ENCODE peak calls at places on chromosomes 16 and 17, in seven cellular contexts. J is GM23248, I is ovary, D is tibial nerve, N is mucosa of descending colon, L is heart left ventricle, O is body of pancreas. P is an unnamed sample.

GRCh38 chr17:57264776-57265175 is 8.5 kb downstream of the MSI2 start:
- DNase-seq in L (no peak), D (no peak), I (no peak), N (no peak), J (no peak), O (no peak), P (no peak)

GRCh38 chr17:39235555-39236221 is 9.9 kb upstream of the STAC2 start:
- DNase-seq in I (no peak), O (no peak), J (peak; percentile 76), L (no peak), D (no peak), N (peak; percentile 35), P (no peak)

GRCh38 chr16:51410125-51410524 is 259.1 kb upstream of the SALL1 start:
- DNase-seq in L (no peak), I (no peak), J (no peak), O (no peak), N (no peak), D (no peak), P (no peak)

GRCh38 chr17:2595736-2596135 is 2.3 kb downstream of the PAFAH1B1 start:
- DNase-seq in O (no peak), J (peak; percentile 58), N (no peak), I (no peak), D (no peak), L (no peak), P (no peak)

GRCh38 chr17:16106161-16106891 is 106.7 kb downstream of the TTC19 start:
- DNase-seq in N (peak; percentile 17), D (no peak), J (peak; percentile 57), L (no peak), O (no peak), I (no peak), P (no peak)

GRCh38 chr17:31627960-31628359 is 231.1 kb downstream of the COPRS start:
- DNase-seq in O (no peak), D (no peak), L (no peak), N (no peak), J (peak; percentile 83), I (no peak), P (no peak)

GRCh38 chr16:1983544-1984346 is at the start of gene GFER:
- DNase-seq in O (peak; percentile 91), J (peak; percentile 95), D (peak; percentile 78), N (peak; percentile 89), L (peak; percentile 92), I (peak; percentile 89), P (no peak)

GRCh38 chr17:5585814-5586558 is 1.7 kb upstream of the NLRP1 start:
- DNase-seq in L (no peak), N (no peak), D (no peak), J (no peak), I (no peak), O (no peak), P (no peak)

GRCh38 chr16:50279142-50279865 is 13.0 kb downstream of the ADCY7 start:
- DNase-seq in I (peak; percentile 32), O (no peak), N (peak; percentile 76), L (peak; percentile 62), D (peak; percentile 61), J (no peak), P (no peak)

GRCh38 chr17:10744509-10745000 is 14.7 kb upstream of the TMEM220 start:
- DNase-seq in N (no peak), O (no peak), J (no peak), L (no peak), D (no peak), I (no peak), P (no peak)

GRCh38 chr16:86667035-86667434 is 88.7 kb downstream of the FOXL1 start:
- DNase-seq in J (no peak), O (no peak), D (peak; percentile 39), L (peak; percentile 50), N (no peak), I (no peak), P (no peak)

GRCh38 chr17:46733837-46734516 is 84.5 kb downstream of the WNT3 start:
- DNase-seq in L (no peak), N (no peak), D (no peak), J (peak; percentile 75), O (no peak), I (no peak), P (no peak)

DNA sequence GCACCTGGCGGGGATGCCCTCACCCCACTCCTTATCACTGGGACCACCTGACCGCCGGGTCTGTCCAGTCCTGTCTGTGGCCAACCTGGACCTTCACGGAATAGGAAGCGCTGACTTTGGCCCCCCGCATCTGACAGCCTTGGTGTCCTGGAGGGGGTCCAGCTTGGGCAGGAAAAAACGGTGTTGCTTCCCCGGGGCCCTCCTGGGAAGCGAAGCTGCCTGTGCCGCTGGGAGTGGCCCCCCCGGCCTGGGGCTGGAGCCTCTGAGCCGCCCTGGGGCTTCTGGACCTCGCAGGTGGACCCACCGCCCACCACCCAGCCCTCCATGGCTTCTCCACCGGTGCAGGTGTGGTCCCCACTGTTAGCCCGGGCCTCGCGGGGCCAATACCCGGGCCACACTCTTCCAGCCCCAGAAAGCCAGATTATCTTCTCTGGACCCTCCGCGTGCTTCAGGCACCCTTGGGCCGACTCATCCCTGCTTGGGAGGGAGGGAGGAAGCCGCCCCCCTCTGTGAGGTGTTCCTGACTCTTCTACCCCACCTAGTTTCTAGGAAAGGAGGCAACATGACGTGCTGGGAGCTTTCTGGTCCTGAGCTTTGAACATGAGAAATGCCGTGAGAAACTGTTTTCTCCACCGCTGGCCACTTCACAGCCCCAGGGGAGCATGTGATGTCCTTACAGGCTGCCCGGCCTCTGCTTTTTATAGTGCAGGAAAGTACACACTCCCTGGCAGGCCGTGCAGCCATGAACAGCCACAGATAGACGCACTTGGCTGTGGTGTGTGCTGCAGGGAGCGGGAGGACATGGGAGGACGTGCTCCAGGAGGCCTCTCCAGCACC is 1.1 kb downstream of the C1QTNF1 start:
- DNase-seq in D (no peak), N (peak; percentile 63), L (peak; percentile 89), J (peak; percentile 50), O (no peak), I (peak; percentile 60), P (no peak)
- H3K4me3 ChIP-seq in D (peak overlapping the region; percentile 74), N (no peak overlapping the region), L (peak overlapping the region; percentile 84), J (peak overlapping the region; percentile 89), O (no peak overlapping the region), I (peak overlapping the region; percentile 67), P (peak overlapping the region; percentile 79)

GRCh38 chr17:64125937-64126336 is 4.0 kb downstream of the ERN1 start:
- DNase-seq in I (no peak), D (no peak), J (peak; percentile 65), L (no peak), N (no peak), O (no peak), P (no peak)

GRCh38 chr17:64126918-64127317 is 3.0 kb downstream of the ERN1 start:
- DNase-seq in L (no peak), I (no peak), J (peak; percentile 86), D (no peak), O (no peak), N (no peak), P (no peak)

GRCh38 chr17:64128787-64129514 is 993 bp downstream of the ERN1 start:
- DNase-seq in I (peak; percentile 52), O (peak; percentile 50), L (no peak), D (peak; percentile 35), J (peak; percentile 68), N (peak; percentile 60), P (no peak)

GRCh38 chr17:64123114-64123513 is 6.8 kb downstream of the ERN1 start:
- DNase-seq in L (no peak), I (no peak), D (no peak), J (no peak), O (no peak), N (no peak), P (no peak)

DNA sequence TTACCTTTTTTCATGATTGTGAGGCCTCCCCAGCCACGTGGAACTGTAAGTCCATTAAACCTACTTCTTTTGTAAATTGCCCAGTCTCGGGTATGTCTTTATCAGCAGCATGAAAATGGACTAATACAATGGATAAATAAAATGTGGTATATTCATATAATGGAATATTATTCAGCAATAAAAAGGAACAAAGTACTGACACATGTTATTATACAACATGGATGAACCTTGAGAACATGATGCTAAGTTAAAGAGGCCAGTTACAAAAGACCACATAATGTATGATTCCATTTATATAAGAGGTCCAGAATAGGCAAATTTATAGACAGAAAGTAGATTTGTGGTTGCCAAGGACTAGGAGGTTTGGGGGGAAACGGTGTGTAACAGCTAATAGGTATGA is 5.3 kb downstream of the ERN1 start:
- DNase-seq in I (no peak), J (no peak), O (no peak), L (no peak), N (no peak), D (no peak), P (no peak)
- H3K36me3 ChIP-seq in I (no peaks in the 10 kb centered on the region), J (no peaks in the 10 kb centered on the region), O (no peaks in the 10 kb centered on the region), L (no peaks in the 10 kb centered on the region), N (no peaks in the 10 kb centered on the region), D (no peaks in the 10 kb centered on the region), P (no peaks in the 10 kb centered on the region)

GRCh38 chr16:28931801-28932225 is at the start of gene CD19:
- DNase-seq in O (no peak), N (no peak), L (no peak), J (no peak), D (no peak), I (no peak), P (no peak)
- H3K4me3 ChIP-seq in O (no peak within 1 kb of the TSS), N (no peak within 1 kb of the TSS), L (no peak within 1 kb of the TSS), J (no peak within 1 kb of the TSS), D (peak within 1 kb of the TSS; percentile 21), I (no peak within 1 kb of the TSS), P (no peak within 1 kb of the TSS)

DNA sequence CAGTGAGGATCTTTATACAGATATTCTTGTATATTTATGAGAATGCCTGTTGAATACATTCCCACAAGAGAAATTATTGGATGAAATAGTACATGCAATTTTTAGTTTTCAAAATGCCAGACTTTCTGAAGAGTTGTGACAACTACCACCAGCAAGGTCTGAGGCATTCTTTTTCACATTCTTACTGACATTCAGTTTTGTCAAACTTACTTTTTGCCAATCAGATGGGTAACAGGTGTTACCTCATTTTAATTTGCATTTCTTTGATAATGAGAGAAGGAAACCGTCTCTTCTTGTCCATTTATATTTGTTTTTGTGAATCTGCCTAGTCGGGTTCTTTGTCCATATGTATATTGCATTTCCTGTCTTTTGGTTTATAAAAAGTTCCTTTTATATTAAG is 24.3 kb downstream of the NOL11 start:
- DNase-seq in N (no peak), J (no peak), I (no peak), D (no peak), O (no peak), L (no peak), P (no peak)
- H3K36me3 ChIP-seq in N (peaks cover 6% of the 10 kb centered on the region), J (peaks cover 53% of the 10 kb centered on the region), I (no peaks in the 10 kb centered on the region), D (peaks cover 98% of the 10 kb centered on the region), O (peaks cover 43% of the 10 kb centered on the region), L (peaks cover 100% of the 10 kb centered on the region), P (peaks cover 53% of the 10 kb centered on the region)

P was measured in thoracic aorta.